ENCODE peak calls at places on chromosomes 2 and 18, in six cellular contexts. One of them, this sample, is unnamed.

GRCh38 chr2:158688722-158689121 is 106.4 kb upstream of the DAPL1 start:
- DNase-seq in fibroblast of mammary gland: peak; percentile 67
- DNase-seq in AG10803: peak; percentile 74
- DNase-seq in activated CD8-positive, alpha-beta memory T cell treated with anti-CD3 and anti-CD28 coated beads for 24 hours: no peak
- DNase-seq in choroid plexus epithelial cell: peak; percentile 23
- DNase-seq in naive B cell: no peak
- DNase-seq in this sample: no peak

GRCh38 chr2:209348453-209348852 is 75.4 kb upstream of the MAP2 start:
- DNase-seq in choroid plexus epithelial cell: no peak
- DNase-seq in AG10803: no peak
- DNase-seq in naive B cell: no peak
- DNase-seq in fibroblast of mammary gland: no peak
- DNase-seq in activated CD8-positive, alpha-beta memory T cell treated with anti-CD3 and anti-CD28 coated beads for 24 hours: no peak
- DNase-seq in this sample: no peak

GRCh38 chr2:230713331-230714121 is 884 bp downstream of the CAB39 start:
- DNase-seq in choroid plexus epithelial cell: no peak
- DNase-seq in AG10803: peak; percentile 28
- DNase-seq in fibroblast of mammary gland: no peak
- DNase-seq in naive B cell: peak; percentile 2
- DNase-seq in activated CD8-positive, alpha-beta memory T cell treated with anti-CD3 and anti-CD28 coated beads for 24 hours: peak; percentile 75
- DNase-seq in this sample: peak; percentile 64

GRCh38 chr2:33204945-33205344 is 258.2 kb downstream of the LTBP1 start:
- DNase-seq in activated CD8-positive, alpha-beta memory T cell treated with anti-CD3 and anti-CD28 coated beads for 24 hours: no peak
- DNase-seq in choroid plexus epithelial cell: no peak
- DNase-seq in AG10803: no peak
- DNase-seq in naive B cell: no peak
- DNase-seq in fibroblast of mammary gland: no peak
- DNase-seq in this sample: no peak

GRCh38 chr2:48578313-48578712 is 39.3 kb upstream of the GTF2A1L start:
- DNase-seq in activated CD8-positive, alpha-beta memory T cell treated with anti-CD3 and anti-CD28 coated beads for 24 hours: no peak
- DNase-seq in choroid plexus epithelial cell: no peak
- DNase-seq in AG10803: no peak
- DNase-seq in naive B cell: no peak
- DNase-seq in fibroblast of mammary gland: no peak
- DNase-seq in this sample: no peak

GRCh38 chr2:239371726-239372686 is 28.8 kb downstream of the HDAC4 start:
- DNase-seq in choroid plexus epithelial cell: no peak
- DNase-seq in activated CD8-positive, alpha-beta memory T cell treated with anti-CD3 and anti-CD28 coated beads for 24 hours: no peak
- DNase-seq in AG10803: no peak
- DNase-seq in naive B cell: no peak
- DNase-seq in fibroblast of mammary gland: no peak
- DNase-seq in this sample: no peak

GRCh38 chr2:85330839-85331636 is 3.2 kb upstream of the TGOLN2 start:
- DNase-seq in fibroblast of mammary gland: no peak
- DNase-seq in AG10803: no peak
- DNase-seq in activated CD8-positive, alpha-beta memory T cell treated with anti-CD3 and anti-CD28 coated beads for 24 hours: no peak
- DNase-seq in naive B cell: no peak
- DNase-seq in choroid plexus epithelial cell: no peak
- DNase-seq in this sample: no peak

GRCh38 chr2:48874282-48874681 is 118.8 kb upstream of the LHCGR start:
- DNase-seq in activated CD8-positive, alpha-beta memory T cell treated with anti-CD3 and anti-CD28 coated beads for 24 hours: no peak
- DNase-seq in choroid plexus epithelial cell: no peak
- DNase-seq in fibroblast of mammary gland: no peak
- DNase-seq in naive B cell: no peak
- DNase-seq in AG10803: no peak
- DNase-seq in this sample: no peak

GRCh38 chr2:10533811-10534321 is 85.7 kb upstream of the ODC1 start:
- DNase-seq in AG10803: peak; percentile 57
- DNase-seq in choroid plexus epithelial cell: peak; percentile 59
- DNase-seq in fibroblast of mammary gland: no peak
- DNase-seq in naive B cell: no peak
- DNase-seq in activated CD8-positive, alpha-beta memory T cell treated with anti-CD3 and anti-CD28 coated beads for 24 hours: no peak
- DNase-seq in this sample: no peak

GRCh38 chr2:150591901-150592300 is 104.4 kb upstream of the RND3 start:
- DNase-seq in choroid plexus epithelial cell: no peak
- DNase-seq in activated CD8-positive, alpha-beta memory T cell treated with anti-CD3 and anti-CD28 coated beads for 24 hours: no peak
- DNase-seq in naive B cell: no peak
- DNase-seq in fibroblast of mammary gland: peak; percentile 74
- DNase-seq in AG10803: no peak
- DNase-seq in this sample: no peak

GRCh38 chr2:161005170-161005569 is 155.1 kb upstream of the TANK start:
- DNase-seq in activated CD8-positive, alpha-beta memory T cell treated with anti-CD3 and anti-CD28 coated beads for 24 hours: no peak
- DNase-seq in AG10803: peak; percentile 37
- DNase-seq in fibroblast of mammary gland: peak; percentile 31
- DNase-seq in naive B cell: no peak
- DNase-seq in choroid plexus epithelial cell: no peak
- DNase-seq in this sample: no peak

GRCh38 chr2:64538764-64539433 is 14.8 kb downstream of the AFTPH start:
- DNase-seq in activated CD8-positive, alpha-beta memory T cell treated with anti-CD3 and anti-CD28 coated beads for 24 hours: no peak
- DNase-seq in naive B cell: no peak
- DNase-seq in fibroblast of mammary gland: peak; percentile 19
- DNase-seq in AG10803: no peak
- DNase-seq in choroid plexus epithelial cell: peak; percentile 40
- DNase-seq in this sample: no peak

GRCh38 chr18:48868468-48869466 is 82.0 kb downstream of the SMAD7 start:
- DNase-seq in activated CD8-positive, alpha-beta memory T cell treated with anti-CD3 and anti-CD28 coated beads for 24 hours: peak; percentile 76
- DNase-seq in choroid plexus epithelial cell: peak; percentile 48
- DNase-seq in naive B cell: peak; percentile 88
- DNase-seq in AG10803: no peak
- DNase-seq in fibroblast of mammary gland: peak; percentile 17
- DNase-seq in this sample: no peak

This sample was measured in left lobe of liver.